ENCODE peak calls at places on chromosomes 5 and 9, in ten cellular contexts. T is caudate nucleus; M is stimulated activated naive CD4-positive, alpha-beta T cell; K is activated T-cell treated with anti-CD3 and anti-CD28 coated beads for 24 hours; F is activated CD4-positive, alpha-beta T cell treated with anti-CD3 and anti-CD28 coated beads, Interleukin-2, amount 50 U/mL, for 24 hours; Y is stimulated activated CD4-positive, alpha-beta T cell treated with anti-CD3 and anti-CD28 coated beads, Interleukin-2, amount 100 ng/mL, for 48 hours; U is activated CD8-positive, alpha-beta memory T cell treated with anti-CD3 and anti-CD28 coated beads for 4 hours; D is NCI-H1092 treated with DMSO at 0.1 percent for 48 hours; P is T-helper 1 cell; C is PC-3. N is an unnamed sample.

GRCh38 chr5:33300209-33300742 is 140.5 kb upstream of the TARS1 start:
- DNase-seq in C (no peak), K (no peak), Y (no peak), U (no peak), T (no peak), P (no peak), F (no peak), D (no peak), M (no peak), N (no peak)

GRCh38 chr5:106361905-106362304 is 1308.8 kb downstream of the EFNA5 start:
- DNase-seq in Y (no peak), T (no peak), M (no peak), K (no peak), D (no peak), F (no peak), P (no peak), U (no peak), C (no peak), N (no peak)

GRCh38 chr9:137913132-137913531 is 35.5 kb downstream of the CACNA1B start:
- DNase-seq in M (no peak), F (no peak), P (no peak), D (no peak), U (no peak), Y (no peak), K (no peak), C (no peak), T (no peak), N (no peak)

GRCh38 chr5:17217421-17218352 is at the start of gene BASP1:
- DNase-seq in K (no peak), T (peak), M (peak), F (peak), U (no peak), C (peak), D (peak), Y (no peak), P (no peak), N (no peak)

GRCh38 chr9:137634016-137634415 is 15.2 kb downstream of the EHMT1 start:
- DNase-seq in P (no peak), U (no peak), K (no peak), C (no peak), Y (no peak), F (no peak), T (no peak), D (no peak), M (no peak), N (no peak)

GRCh38 chr9:36597412-36598178 is 24.9 kb downstream of the MELK start:
- DNase-seq in F (no peak), T (no peak), M (no peak), D (no peak), C (peak), Y (no peak), K (no peak), P (no peak), U (no peak), N (no peak)

GRCh38 chr9:101508203-101508602 is 25.4 kb upstream of the RNF20 start:
- DNase-seq in C (no peak), K (no peak), U (no peak), D (no peak), Y (no peak), F (no peak), P (no peak), T (no peak), M (no peak), N (no peak)

GRCh38 chr9:116483622-116484482 is 203.3 kb upstream of the TRIM32 start:
- DNase-seq in U (no peak), Y (no peak), F (no peak), P (no peak), K (no peak), T (no peak), M (no peak), C (no peak), D (no peak), N (no peak)

GRCh38 chr5:54234304-54234938 is 76.0 kb downstream of the ARL15 start:
- DNase-seq in P (no peak), D (no peak), Y (no peak), K (no peak), M (peak), U (no peak), C (peak), T (no peak), F (no peak), N (no peak)

N was measured in NCI-H1930.